ENCODE peak calls at places on chromosomes 13 and 19, in seven cellular contexts. Z, C, J, A, T, L and S are unnamed samples.

GRCh38 chr13:105937451-105937850 is 598.0 kb downstream of the EFNB2 start:
- DNase-seq in Z (no peak), C (no peak), J (peak; percentile 50), A (no peak), T (no peak), L (no peak), S (no peak)

GRCh38 chr19:14577885-14578427 is 4.9 kb upstream of the CLEC17A start:
- DNase-seq in Z (peak; percentile 21), C (no peak), J (peak; percentile 15), A (no peak), T (no peak), L (peak; percentile 53), S (no peak)

GRCh38 chr13:112481458-112481857 is 105.3 kb downstream of the SPACA7 start:
- DNase-seq in Z (no peak), C (no peak), J (no peak), A (no peak), T (no peak), L (no peak), S (no peak)

GRCh38 chr13:99859178-99860177 is 112.1 kb downstream of the ZIC5 start:
- DNase-seq in Z (no peak), C (no peak), J (no peak), A (no peak), T (no peak), L (peak; percentile 41), S (no peak)

GRCh38 chr19:38284422-38284821 is 19.6 kb upstream of the C19orf33 start:
- DNase-seq in Z (no peak), C (no peak), J (no peak), A (no peak), T (no peak), L (peak; percentile 9), S (no peak)

GRCh38 chr19:2558543-2558942 is 82.6 kb downstream of the GADD45B start:
- DNase-seq in Z (no peak), C (no peak), J (no peak), A (no peak), T (no peak), L (no peak), S (no peak)

GRCh38 chr13:112161441-112162301 is 94.7 kb downstream of the SOX1 start:
- DNase-seq in Z (no peak), C (no peak), J (no peak), A (no peak), T (no peak), L (no peak), S (no peak)

GRCh38 chr19:19602713-19603320 is 15.7 kb downstream of the PBX4 start:
- DNase-seq in Z (no peak), C (no peak), J (no peak), A (no peak), T (no peak), L (no peak), S (no peak)

GRCh38 chr13:46679369-46680180 is 117.4 kb downstream of the ESD start:
- DNase-seq in Z (no peak), C (peak; percentile 46), J (peak; percentile 64), A (peak; percentile 5), T (no peak), L (peak; percentile 53), S (peak; percentile 34)

GRCh38 chr13:97136418-97136817 is 85.7 kb upstream of the MBNL2 start:
- DNase-seq in Z (no peak), C (no peak), J (no peak), A (no peak), T (no peak), L (no peak), S (no peak)

GRCh38 chr19:8107301-8107903 is 42.0 kb downstream of the FBN3 start:
- DNase-seq in Z (no peak), C (no peak), J (no peak), A (no peak), T (no peak), L (no peak), S (no peak)

GRCh38 chr19:5285311-5285710 is 55.3 kb downstream of the PTPRS start:
- DNase-seq in Z (no peak), C (no peak), J (peak; percentile 28), A (no peak), T (no peak), L (no peak), S (no peak)
- H3K4me1 ChIP-seq in Z (no peaks in the 10 kb centered on the region), C (peaks cover 3% of the 10 kb centered on the region), J (no peaks in the 10 kb centered on the region), A (peaks cover 3% of the 10 kb centered on the region), T (peaks cover 45% of the 10 kb centered on the region), L (peaks cover 19% of the 10 kb centered on the region), S (peaks cover 19% of the 10 kb centered on the region)

GRCh38 chr19:1211494-1212234 is 6.1 kb downstream of the STK11 start:
- DNase-seq in Z (no peak), C (no peak), J (no peak), A (peak; percentile 74), T (no peak), L (no peak), S (peak; percentile 55)
- TF ChIP-seq CTCF in Z (no peak), C (no peak), J (no peak), A (no peak), T (no peak), L (no peak), S (no peak)

GRCh38 chr19:45769054-45769782 is at the start of gene SIX5:
- DNase-seq in Z (peak; percentile 98), C (peak; percentile 96), J (peak; percentile 98), A (peak; percentile 100), T (peak; percentile 99), L (peak; percentile 89), S (peak; percentile 99)
- TF ChIP-seq EP300 in Z (no peak), C (peak; percentile 98), J (no peak), A (no peak), T (no peak), L (no peak), S (peak; percentile 87)

GRCh38 chr19:16373539-16373938 is 48.9 kb downstream of the KLF2 start:
- DNase-seq in Z (no peak), C (peak; percentile 84), J (no peak), A (no peak), T (no peak), L (no peak), S (peak; percentile 87)
- H3K4me1 ChIP-seq in Z (peaks cover 32% of the 10 kb centered on the region), C (no peaks in the 10 kb centered on the region), J (no peaks in the 10 kb centered on the region), A (peaks cover 60% of the 10 kb centered on the region), T (peaks cover 31% of the 10 kb centered on the region), L (peaks cover 50% of the 10 kb centered on the region), S (peaks cover 19% of the 10 kb centered on the region)

DNA sequence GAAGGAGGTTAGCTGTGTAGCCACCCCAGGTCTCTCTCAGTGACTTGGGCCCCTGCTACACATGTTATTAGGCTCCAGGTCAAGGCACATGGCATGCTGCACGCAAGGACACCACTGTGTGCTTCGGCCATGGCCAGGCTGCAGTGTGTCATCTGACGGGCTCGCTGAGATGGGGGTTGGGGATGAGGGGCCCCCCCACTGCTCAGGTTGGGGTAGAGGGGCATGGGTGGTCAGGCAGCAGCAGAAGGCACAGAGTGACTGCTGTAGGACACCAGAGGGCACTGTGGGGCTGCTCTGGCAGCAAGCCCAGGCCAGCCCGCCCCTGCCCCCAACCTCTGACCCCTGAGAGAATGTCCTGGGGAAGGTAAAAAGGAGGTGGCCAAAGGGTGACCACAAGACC is 32.2 kb upstream of the ISYNA1 start:
- DNase-seq in Z (peak; percentile 77), C (no peak), J (peak; percentile 75), A (peak; percentile 78), T (no peak), L (no peak), S (no peak)
- TF ChIP-seq CTCF in Z (peak; percentile 64), C (peak; percentile 39), J (peak; percentile 54), A (peak; percentile 54), T (peak; percentile 20), L (peak; percentile 59), S (no peak)

DNA sequence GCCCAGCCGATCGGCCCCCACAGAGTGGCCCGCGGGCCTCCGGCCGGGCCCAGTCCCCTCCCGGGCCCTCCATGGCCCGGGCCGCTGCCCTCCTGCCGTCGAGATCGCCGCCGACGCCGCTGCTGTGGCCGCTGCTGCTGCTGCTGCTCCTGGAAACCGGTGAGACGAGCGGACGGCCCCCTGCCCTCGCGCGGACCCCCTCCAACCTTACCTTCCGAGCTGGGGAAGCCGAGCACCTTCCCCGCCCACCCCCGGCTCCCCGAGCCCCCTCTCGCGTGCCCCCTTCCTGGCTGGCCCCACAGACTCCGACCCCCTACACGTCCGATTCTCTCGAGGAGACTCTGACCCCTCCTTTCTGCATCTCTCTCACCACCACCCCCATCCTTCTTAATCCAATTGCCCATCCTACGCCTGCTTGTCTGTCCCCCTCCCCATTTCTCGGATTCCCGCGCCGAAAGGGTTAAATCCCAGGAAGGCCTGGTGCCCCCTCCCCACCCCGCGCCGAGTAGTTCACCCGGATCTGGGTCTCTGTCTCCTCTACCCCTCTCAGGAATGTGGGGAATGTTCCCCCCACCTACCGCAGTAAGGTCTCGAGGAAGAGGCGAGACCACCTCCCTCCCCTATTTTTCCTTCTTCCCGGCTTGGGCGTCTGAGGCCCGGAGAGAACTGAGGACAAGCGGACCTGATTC is 502 bp downstream of the NECTIN2 start:
- DNase-seq in Z (no peak), C (no peak), J (peak; percentile 48), A (no peak), T (peak; percentile 83), L (no peak), S (peak; percentile 67)
- TF ChIP-seq EP300 in Z (no peak), C (no peak), J (no peak), A (no peak), T (no peak), L (no peak), S (no peak)

GRCh38 chr19:12745166-12745897 is 6.3 kb upstream of the BEST2 start:
- DNase-seq in Z (no peak), C (no peak), J (no peak), A (peak; percentile 63), T (no peak), L (no peak), S (no peak)
- H3K4me1 ChIP-seq in Z (no peaks in the 10 kb centered on the region), C (no peaks in the 10 kb centered on the region), J (no peaks in the 10 kb centered on the region), A (peaks cover 5% of the 10 kb centered on the region), T (peaks cover 14% of the 10 kb centered on the region), L (no peaks in the 10 kb centered on the region), S (no peaks in the 10 kb centered on the region)